ENCODE peak calls at places on chromosome 21, in six cellular contexts. I is HepG2, W is K562, C is GM12892, U is H1, L is GM12878. K is an unnamed sample.

GRCh38 chr21:29490016-29490415 is 191.3 kb downstream of the BACH1 start:
- DNase-seq in I (no peak), W (no peak), C (no peak), U (no peak), L (no peak), K (no peak)

GRCh38 chr21:20737227-20737626 is 261.0 kb upstream of the NCAM2 start:
- DNase-seq in I (no peak), W (no peak), C (no peak), U (no peak), L (no peak), K (no peak)

GRCh38 chr21:26732442-26733221 is 112.6 kb downstream of the ADAMTS1 start:
- DNase-seq in I (peak; percentile 6), W (no peak), C (no peak), U (peak; percentile 34), L (no peak), K (no peak)

GRCh38 chr21:34580181-34580700 is 34.7 kb downstream of the RCAN1 start:
- DNase-seq in I (no peak), W (no peak), C (no peak), U (no peak), L (no peak), K (no peak)

GRCh38 chr21:33975548-33976081 is 60.0 kb upstream of the ATP5PO start:
- DNase-seq in I (no peak), W (no peak), C (peak; percentile 55), U (no peak), L (peak; percentile 98), K (peak; percentile 48)

GRCh38 chr21:35606578-35606977 is 453.7 kb downstream of the SETD4 start:
- DNase-seq in I (no peak), W (no peak), C (no peak), U (no peak), L (no peak), K (no peak)

GRCh38 chr21:16624468-16625102 is 888.3 kb upstream of the CXADR start:
- DNase-seq in I (no peak), W (no peak), C (no peak), U (no peak), L (no peak), K (no peak)

GRCh38 chr21:34511154-34511553 is 856 bp downstream of the KCNE1 start:
- DNase-seq in I (no peak), W (no peak), C (no peak), U (no peak), L (no peak), K (no peak)

GRCh38 chr21:33374080-33374873 is 28.9 kb upstream of the IFNGR2 start:
- DNase-seq in I (peak; percentile 39), W (no peak), C (no peak), U (no peak), L (no peak), K (no peak)

GRCh38 chr21:37758997-37759396 is 157.3 kb downstream of the KCNJ6 start:
- DNase-seq in I (peak; percentile 3), W (peak; percentile 54), C (peak; percentile 30), U (peak; percentile 38), L (no peak), K (no peak)

GRCh38 chr21:31072486-31072885 is 34.2 kb upstream of the KRTAP19-8 start:
- DNase-seq in I (no peak), W (no peak), C (no peak), U (no peak), L (no peak), K (no peak)

GRCh38 chr21:33870768-33871167 is 44.8 kb downstream of the ATP5PO start:
- DNase-seq in I (no peak), W (no peak), C (no peak), U (no peak), L (no peak), K (no peak)

GRCh38 chr21:28906841-28907240 is 85.8 kb downstream of the LTN1 start:
- DNase-seq in I (no peak), W (no peak), C (no peak), U (no peak), L (no peak), K (no peak)

GRCh38 chr21:34890724-34891609 is 158.1 kb downstream of the RUNX1 start:
- DNase-seq in I (no peak), W (no peak), C (no peak), U (no peak), L (no peak), K (no peak)

GRCh38 chr21:41446571-41446970 is 20.5 kb downstream of the MX1 start:
- DNase-seq in I (no peak), W (no peak), C (no peak), U (no peak), L (no peak), K (no peak)

GRCh38 chr21:34825101-34825500 is 156.3 kb downstream of the CLIC6 start:
- DNase-seq in I (no peak), W (no peak), C (no peak), U (no peak), L (no peak), K (no peak)

GRCh38 chr21:25507522-25507921 is 99.8 kb downstream of the MRPL39 start:
- DNase-seq in I (no peak), W (no peak), C (no peak), U (no peak), L (no peak), K (no peak)

GRCh38 chr21:45081636-45082035 is 7.3 kb downstream of the ADARB1 start:
- DNase-seq in I (no peak), W (no peak), C (no peak), U (no peak), L (no peak), K (no peak)

GRCh38 chr21:45080232-45080631 is 5.9 kb downstream of the ADARB1 start:
- DNase-seq in I (no peak), W (no peak), C (no peak), U (no peak), L (no peak), K (no peak)

GRCh38 chr21:45079351-45079750 is 5.0 kb downstream of the ADARB1 start:
- DNase-seq in I (no peak), W (no peak), C (no peak), U (no peak), L (no peak), K (no peak)

GRCh38 chr21:45082715-45083114 is 8.3 kb downstream of the ADARB1 start:
- DNase-seq in I (no peak), W (no peak), C (no peak), U (no peak), L (no peak), K (no peak)

GRCh38 chr21:45080639-45081414 is 6.4 kb downstream of the ADARB1 start:
- DNase-seq in I (no peak), W (no peak), C (no peak), U (no peak), L (no peak), K (no peak)
- TF ChIP-seq POLR2AphosphoS5 in I (no peak), W (no peak), C (no peak), U (no peak), L (no peak), K (no peak)

DNA sequence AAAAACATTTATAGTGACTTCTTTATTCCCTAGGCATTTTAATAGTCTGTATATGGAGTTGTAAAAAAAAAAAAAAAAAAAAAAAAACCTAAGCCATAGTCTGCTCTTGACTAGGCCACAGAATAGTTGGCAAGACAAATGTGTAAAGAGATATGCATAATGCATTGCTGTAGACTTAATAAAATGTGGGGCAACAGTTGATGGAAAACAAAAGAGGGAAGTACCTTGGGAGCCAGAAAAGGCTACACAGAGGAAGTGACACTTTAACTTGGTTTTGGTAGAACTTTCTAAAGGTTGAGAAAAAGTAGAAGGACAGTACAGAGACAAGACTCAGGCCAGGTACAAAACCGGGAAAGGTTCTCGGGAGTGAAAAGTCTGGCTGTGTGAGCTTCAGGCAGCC is 802.9 kb upstream of the ADAMTS5 start:
- DNase-seq in I (no peak), W (no peak), C (no peak), U (no peak), L (no peak), K (no peak)
- TF ChIP-seq TAF1 in I (no peak), W (no peak), C (no peak), U (no peak), L (no peak), K (no peak)

GRCh38 chr21:44013380-44014088 is 1.4 kb downstream of the TRAPPC10 start:
- DNase-seq in I (no peak), W (no peak), C (no peak), U (no peak), L (peak; percentile 32), K (no peak)

GRCh38 chr21:44010429-44010828 is 1.7 kb upstream of the TRAPPC10 start:
- DNase-seq in I (peak; percentile 69), W (peak; percentile 43), C (no peak), U (no peak), L (no peak), K (no peak)

GRCh38 chr21:44012474-44013379 is 618 bp downstream of the TRAPPC10 start:
- DNase-seq in I (peak; percentile 65), W (peak; percentile 95), C (peak; percentile 83), U (no peak), L (peak; percentile 27), K (peak; percentile 85)

GRCh38 chr21:44011123-44011773 is 861 bp upstream of the TRAPPC10 start:
- DNase-seq in I (no peak), W (no peak), C (no peak), U (no peak), L (no peak), K (no peak)

DNA sequence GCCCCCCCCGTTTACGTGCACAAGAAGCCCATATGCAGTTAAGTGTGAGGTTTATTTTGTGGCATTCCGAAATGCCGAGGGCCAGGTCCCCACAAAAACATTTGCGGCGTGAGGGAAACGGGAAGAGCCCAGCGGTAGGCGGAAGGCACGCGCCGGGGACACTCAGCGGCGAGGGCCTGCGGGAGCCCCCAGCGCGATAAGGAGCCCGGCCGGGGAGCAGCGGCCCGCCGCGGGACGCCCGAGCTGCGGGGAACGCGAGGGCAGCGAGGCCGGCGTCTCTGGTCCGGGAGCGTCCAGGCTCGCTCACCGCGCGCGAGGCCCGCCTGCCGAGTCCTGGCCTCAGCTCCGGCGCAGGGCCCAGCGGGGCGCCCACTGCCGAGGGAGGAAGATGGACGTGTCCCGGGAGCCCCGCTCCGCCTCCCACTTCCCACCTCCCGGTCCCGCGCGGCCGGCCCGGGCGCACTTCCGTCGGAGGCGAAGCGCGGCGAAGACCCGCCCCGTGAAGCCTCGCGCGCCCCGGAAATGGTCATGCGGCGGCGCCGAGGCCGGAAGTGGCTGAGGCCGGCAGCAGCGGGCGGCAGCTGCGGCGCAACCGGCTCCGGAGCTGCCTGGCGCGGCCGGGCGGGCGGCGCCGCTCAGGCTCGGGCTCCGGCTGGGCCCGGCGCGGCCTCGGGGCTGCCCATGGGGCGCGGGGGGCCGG is at the start of gene TRAPPC10:
- DNase-seq in I (peak; percentile 62), W (peak; percentile 89), C (peak; percentile 80), U (no peak), L (peak; percentile 30), K (peak; percentile 85)
- TF ChIP-seq POLR2A in I (peak; percentile 91), W (peak; percentile 90), C (peak; percentile 90), U (peak; percentile 82), L (peak; percentile 89), K (peak; percentile 75)

DNA sequence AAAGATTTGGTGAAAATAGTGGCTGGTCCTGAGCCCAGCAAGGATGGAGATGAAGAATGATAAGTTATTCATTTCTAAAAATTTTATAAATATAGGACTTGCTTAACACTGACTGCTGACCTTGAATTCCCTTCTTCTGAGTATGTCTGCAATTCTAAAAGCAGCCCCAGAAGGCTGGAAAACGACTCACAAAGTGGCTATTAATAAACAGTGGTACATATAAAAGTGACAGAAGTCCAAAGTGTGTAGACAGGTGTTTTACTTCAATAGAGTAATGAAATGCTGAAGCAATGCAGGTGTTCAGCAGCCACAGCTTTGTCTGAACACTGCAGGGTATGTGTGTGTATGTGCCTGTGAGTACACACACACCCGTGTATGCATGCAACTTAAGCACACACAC is 219.0 kb upstream of the NRIP1 start:
- DNase-seq in I (no peak), W (no peak), C (no peak), U (no peak), L (no peak), K (no peak)
- TF ChIP-seq POLR2AphosphoS5 in I (no peak), W (no peak), C (no peak), U (no peak), L (no peak), K (no peak)